ENCODE peak calls at places on chromosomes 7 and 10, in five cellular contexts. X is mesenchymal stem cell, R is lower lobe of right lung, F is neuronal stem cell, Y is hepatocyte. Q is an unnamed sample.
A peak's percentile ranks its signal among the peaks of the same experiment; 100 is the strongest.

GRCh38 chr7:155288055-155288454 is 9.6 kb upstream of the INSIG1 start:
- DNase-seq in X (no peak), R (no peak), F (no peak), Y (no peak), Q (no peak)

GRCh38 chr7:158824028-158824427 is 5.3 kb downstream of the ESYT2 start:
- DNase-seq in X (no peak), R (no peak), F (no peak), Y (no peak), Q (no peak)

GRCh38 chr10:11875499-11876281 is 52.5 kb downstream of the PROSER2 start:
- DNase-seq in X (peak; percentile 63), R (peak; percentile 93), F (no peak), Y (peak; percentile 92), Q (peak; percentile 93)

GRCh38 chr7:83824214-83824613 is 175.3 kb upstream of the SEMA3E start:
- DNase-seq in X (no peak), R (no peak), F (no peak), Y (no peak), Q (peak; percentile 57)

GRCh38 chr10:101749033-101749432 is 26.9 kb downstream of the FGF8 start:
- DNase-seq in X (no peak), R (no peak), F (peak; percentile 49), Y (no peak), Q (no peak)

GRCh38 chr7:48337012-48337621 is 165.9 kb downstream of the ABCA13 start:
- DNase-seq in X (no peak), R (no peak), F (peak; percentile 15), Y (peak; percentile 50), Q (peak; percentile 28)

GRCh38 chr7:106313456-106313891 is 28.7 kb upstream of the NAMPT start:
- DNase-seq in X (peak; percentile 80), R (no peak), F (no peak), Y (no peak), Q (peak; percentile 78)

GRCh38 chr10:126904807-126905686 is at the start of gene DOCK1:
- DNase-seq in X (peak; percentile 85), R (peak; percentile 80), F (peak; percentile 63), Y (peak; percentile 86), Q (peak; percentile 70)

GRCh38 chr7:89042963-89043362 is 247.4 kb upstream of the TEX47 start:
- DNase-seq in X (no peak), R (no peak), F (no peak), Y (no peak), Q (no peak)

GRCh38 chr10:78038105-78038504 is 4.4 kb downstream of the RPS24 start:
- DNase-seq in X (peak; percentile 47), R (no peak), F (no peak), Y (no peak), Q (peak; percentile 27)

GRCh38 chr10:70480254-70480861 is 1.8 kb downstream of the PALD1 start:
- DNase-seq in X (no peak), R (no peak), F (no peak), Y (no peak), Q (no peak)

GRCh38 chr10:75211007-75211735 is 575 bp downstream of the VDAC2 start:
- DNase-seq in X (peak; percentile 78), R (no peak), F (no peak), Y (peak; percentile 63), Q (peak; percentile 66)

GRCh38 chr7:74429153-74429747 is 24.5 kb upstream of the GTF2IRD1 start:
- DNase-seq in X (peak; percentile 88), R (no peak), F (no peak), Y (no peak), Q (no peak)

GRCh38 chr7:121755818-121756501 is 117.0 kb upstream of the PTPRZ1 start:
- DNase-seq in X (no peak), R (no peak), F (peak; percentile 48), Y (peak; percentile 8), Q (no peak)

GRCh38 chr7:93284908-93285307 is 52.7 kb downstream of the VPS50 start:
- DNase-seq in X (no peak), R (no peak), F (no peak), Y (no peak), Q (no peak)

GRCh38 chr10:71697938-71698709 is 21.5 kb downstream of the C10orf105 start:
- DNase-seq in X (no peak), R (no peak), F (no peak), Y (no peak), Q (no peak)

DNA sequence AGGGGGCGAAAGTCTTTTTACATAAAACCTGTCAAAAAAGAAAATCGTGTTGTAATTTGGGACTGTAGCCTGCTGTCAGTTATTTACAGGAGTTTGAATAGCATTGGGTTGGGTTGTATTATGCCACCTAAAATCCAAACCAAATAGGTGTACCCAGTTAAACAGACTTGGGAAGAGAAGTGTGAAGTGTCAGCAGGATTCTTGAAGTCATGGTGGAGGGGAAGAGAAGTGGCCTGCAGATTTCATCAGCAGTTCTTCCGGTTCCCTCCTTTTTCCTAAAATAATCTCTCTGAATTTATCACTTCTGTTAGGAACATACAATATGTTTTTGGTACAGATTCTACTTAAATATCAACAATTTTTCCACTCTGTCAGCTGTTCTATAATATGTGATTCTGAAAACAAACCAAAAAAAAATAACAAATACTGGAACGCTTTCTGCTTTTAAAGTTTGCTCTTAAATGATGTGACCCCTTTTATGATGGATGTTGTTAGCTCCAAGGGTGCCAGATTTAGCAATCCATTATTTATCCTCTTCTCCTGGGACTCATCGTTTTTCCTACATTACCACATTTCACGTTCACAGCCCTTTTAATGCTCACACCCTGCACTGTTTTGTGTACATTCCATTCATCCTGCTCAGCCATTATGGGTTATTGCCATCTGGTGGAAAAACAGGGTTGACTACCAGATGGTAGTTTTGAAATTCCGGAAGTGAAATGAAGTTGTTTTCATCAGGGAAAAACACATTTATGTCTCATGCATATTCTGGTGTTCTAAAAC is 18.7 kb upstream of the ARHGAP12 start:
- DNase-seq in X (peak; percentile 96), R (no peak), F (no peak), Y (peak; percentile 78), Q (peak; percentile 84)
- H3K4me3 ChIP-seq in X (no peak overlapping the region), R (no peak overlapping the region), F (no peak overlapping the region), Y (no peak overlapping the region), Q (no peak overlapping the region)

GRCh38 chr10:621500-621899 is 68.0 kb downstream of the DIP2C start:
- DNase-seq in X (no peak), R (no peak), F (no peak), Y (no peak), Q (no peak)
- H3K27ac ChIP-seq in X (no peak overlapping the region), R (no peak overlapping the region), F (no peak overlapping the region), Y (no peak overlapping the region), Q (no peak overlapping the region)

GRCh38 chr10:92696606-92697383 is 7.0 kb downstream of the HHEX start:
- DNase-seq in X (peak; percentile 35), R (no peak), F (no peak), Y (no peak), Q (no peak)

GRCh38 chr10:92699518-92700272 is 9.9 kb downstream of the HHEX start:
- DNase-seq in X (peak; percentile 68), R (no peak), F (peak; percentile 6), Y (peak; percentile 37), Q (peak; percentile 8)

GRCh38 chr10:92695679-92696605 is 6.2 kb downstream of the HHEX start:
- DNase-seq in X (peak; percentile 85), R (no peak), F (peak; percentile 15), Y (peak; percentile 61), Q (no peak)

GRCh38 chr10:92697663-92698511 is 8.1 kb downstream of the HHEX start:
- DNase-seq in X (peak; percentile 17), R (no peak), F (no peak), Y (no peak), Q (no peak)

GRCh38 chr10:92699193-92699517 is 9.4 kb downstream of the HHEX start:
- DNase-seq in X (no peak), R (no peak), F (no peak), Y (no peak), Q (no peak)
- H3K4me3 ChIP-seq in X (peak overlapping the region; percentile 47), R (peak overlapping the region; percentile 49), F (peak overlapping the region; percentile 43), Y (peak overlapping the region; percentile 24), Q (peak overlapping the region; percentile 38)

GRCh38 chr7:42319631-42320030 is 82.6 kb upstream of the GLI3 start:
- DNase-seq in X (no peak), R (no peak), F (no peak), Y (no peak), Q (peak; percentile 19)

GRCh38 chr7:42315096-42315495 is 78.1 kb upstream of the GLI3 start:
- DNase-seq in X (peak; percentile 46), R (no peak), F (no peak), Y (no peak), Q (no peak)

GRCh38 chr7:42311195-42311594 is 74.2 kb upstream of the GLI3 start:
- DNase-seq in X (no peak), R (no peak), F (no peak), Y (no peak), Q (no peak)

GRCh38 chr7:42315631-42316030 is 78.6 kb upstream of the GLI3 start:
- DNase-seq in X (peak; percentile 48), R (no peak), F (no peak), Y (no peak), Q (peak; percentile 17)

GRCh38 chr7:42314696-42315095 is 77.7 kb upstream of the GLI3 start:
- DNase-seq in X (no peak), R (no peak), F (no peak), Y (no peak), Q (no peak)
- H3K27ac ChIP-seq in X (peak overlapping the region; percentile 43), R (no peak overlapping the region), F (no peak overlapping the region), Y (no peak overlapping the region), Q (no peak overlapping the region)

GRCh38 chr10:44380829-44381600 is 3.9 kb downstream of the CXCL12 start:
- DNase-seq in X (no peak), R (no peak), F (no peak), Y (no peak), Q (no peak)

GRCh38 chr10:44383749-44384600 is 922 bp downstream of the CXCL12 start:
- DNase-seq in X (peak; percentile 50), R (no peak), F (no peak), Y (peak; percentile 42), Q (peak; percentile 21)

GRCh38 chr10:44384601-44385422 is at the start of gene CXCL12:
- DNase-seq in X (peak; percentile 42), R (no peak), F (no peak), Y (peak; percentile 44), Q (peak; percentile 21)

GRCh38 chr10:44382131-44382858 is 2.6 kb downstream of the CXCL12 start:
- DNase-seq in X (no peak), R (no peak), F (no peak), Y (no peak), Q (no peak)

GRCh38 chr10:44382981-44383748 is 1.7 kb downstream of the CXCL12 start:
- DNase-seq in X (no peak), R (no peak), F (no peak), Y (no peak), Q (no peak)
- H3K4me3 ChIP-seq in X (peak overlapping the region; percentile 74), R (peak overlapping the region; percentile 63), F (no peak overlapping the region), Y (peak overlapping the region; percentile 49), Q (no peak overlapping the region)

GRCh38 chr10:637771-638195 is 51.7 kb downstream of the DIP2C start:
- DNase-seq in X (no peak), R (no peak), F (no peak), Y (no peak), Q (no peak)
- H3K27ac ChIP-seq in X (no peak overlapping the region), R (no peak overlapping the region), F (no peak overlapping the region), Y (peak overlapping the region; percentile 31), Q (no peak overlapping the region)

DNA sequence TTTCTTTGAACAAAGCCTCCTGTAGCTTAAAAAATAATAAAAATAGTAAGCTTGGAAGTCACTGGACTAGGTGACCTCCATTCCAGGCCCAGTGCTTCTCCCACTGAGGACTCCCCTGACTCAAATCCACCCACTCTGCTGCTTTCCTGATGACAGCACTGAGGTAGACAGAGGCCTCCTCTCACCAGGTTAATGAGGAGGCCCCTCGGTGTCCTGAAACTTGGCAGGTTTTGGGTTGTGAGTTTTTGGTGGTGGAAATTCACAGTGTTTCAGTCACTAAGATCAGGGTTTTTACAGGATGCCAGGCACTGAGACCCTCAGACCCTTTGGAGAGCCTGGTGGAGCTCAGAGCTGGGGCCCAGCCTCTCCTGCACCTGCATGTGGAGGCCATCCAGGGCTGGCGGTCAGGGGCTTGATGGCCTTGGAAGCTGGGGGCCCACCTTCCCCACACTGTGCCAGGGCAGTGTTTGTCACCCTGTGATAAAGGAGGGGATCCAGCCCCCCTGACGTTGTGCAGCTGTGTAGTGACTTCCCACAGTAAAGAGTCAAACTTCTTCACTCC is 19.1 kb downstream of the TSPAN14 start:
- DNase-seq in X (no peak), R (no peak), F (no peak), Y (no peak), Q (no peak)
- H3K4me3 ChIP-seq in X (no peak overlapping the region), R (no peak overlapping the region), F (no peak overlapping the region), Y (no peak overlapping the region), Q (no peak overlapping the region)

Q was measured in mammary epithelial cell.